ENCODE peak calls at places on chromosomes 7 and 10, in six cellular contexts. V is WTC11, K is A549, S is K562, W is HepG2, J is H1. L is an unnamed sample.

GRCh38 chr7:157219154-157219553 is 80.4 kb downstream of the UBE3C start:
- DNase-seq in V (no peak), K (no peak), S (no peak), W (no peak), J (no peak), L (no peak)

GRCh38 chr7:152050547-152050971 is 25.1 kb downstream of the GALNT11 start:
- DNase-seq in V (no peak), K (no peak), S (no peak), W (no peak), J (no peak), L (no peak)

GRCh38 chr10:28250782-28251181 is 52.1 kb downstream of the MPP7 start:
- DNase-seq in V (no peak), K (no peak), S (peak; percentile 10), W (peak; percentile 29), J (no peak), L (peak; percentile 22)

GRCh38 chr7:26101471-26102151 is 50.4 kb upstream of the NFE2L3 start:
- DNase-seq in V (peak; percentile 37), K (no peak), S (no peak), W (peak; percentile 18), J (no peak), L (no peak)

GRCh38 chr7:158865462-158865922 is 9.1 kb downstream of the DYNC2I1 start:
- DNase-seq in V (no peak), K (no peak), S (peak; percentile 77), W (peak; percentile 41), J (no peak), L (peak; percentile 29)

GRCh38 chr7:129434846-129435318 is 650 bp downstream of the STRIP2 start:
- DNase-seq in V (peak; percentile 42), K (no peak), S (peak; percentile 73), W (peak; percentile 2), J (no peak), L (peak; percentile 44)

GRCh38 chr7:47621985-47622561 is 40.2 kb upstream of the TNS3 start:
- DNase-seq in V (no peak), K (no peak), S (no peak), W (no peak), J (no peak), L (no peak)

GRCh38 chr10:132626019-132626760 is 88.6 kb downstream of the INPP5A start:
- DNase-seq in V (no peak), K (no peak), S (no peak), W (no peak), J (no peak), L (no peak)

GRCh38 chr10:132443605-132443997 is 46.6 kb downstream of the PWWP2B start:
- DNase-seq in V (no peak), K (no peak), S (peak; percentile 68), W (no peak), J (no peak), L (no peak)

GRCh38 chr10:35661236-35661635 is 19.1 kb upstream of the FZD8 start:
- DNase-seq in V (no peak), K (no peak), S (no peak), W (no peak), J (no peak), L (no peak)

GRCh38 chr7:152520861-152521302 is 85.1 kb upstream of the KMT2C start:
- DNase-seq in V (no peak), K (no peak), S (peak; percentile 47), W (no peak), J (no peak), L (no peak)

GRCh38 chr10:44180321-44181154 is 204.4 kb downstream of the CXCL12 start:
- DNase-seq in V (no peak), K (no peak), S (no peak), W (no peak), J (no peak), L (no peak)

GRCh38 chr7:41685684-41686083 is 17.2 kb downstream of the INHBA start:
- DNase-seq in V (no peak), K (no peak), S (no peak), W (no peak), J (no peak), L (peak; percentile 76)

GRCh38 chr7:29106128-29106988 is 40.0 kb downstream of the CPVL start:
- DNase-seq in V (peak; percentile 34), K (no peak), S (peak; percentile 46), W (peak; percentile 56), J (peak; percentile 21), L (peak; percentile 66)

GRCh38 chr7:75795831-75796285 is 17.7 kb downstream of the CCL24 start:
- DNase-seq in V (no peak), K (no peak), S (peak; percentile 61), W (no peak), J (no peak), L (no peak)

GRCh38 chr7:33933611-33934281 is 28.4 kb downstream of the BMPER start:
- DNase-seq in V (no peak), K (peak; percentile 17), S (no peak), W (no peak), J (no peak), L (no peak)

GRCh38 chr10:33238643-33239042 is 95.8 kb downstream of the NRP1 start:
- DNase-seq in V (no peak), K (peak; percentile 21), S (no peak), W (no peak), J (no peak), L (no peak)

GRCh38 chr7:94486206-94486605 is 23.4 kb upstream of the CASD1 start:
- DNase-seq in V (no peak), K (no peak), S (no peak), W (no peak), J (no peak), L (no peak)

GRCh38 chr10:6050801-6051445 is 11.2 kb downstream of the IL2RA start:
- DNase-seq in V (no peak), K (peak; percentile 39), S (peak; percentile 61), W (peak; percentile 41), J (no peak), L (no peak)

GRCh38 chr10:48377751-48378585 is 71.5 kb downstream of the MAPK8 start:
- DNase-seq in V (no peak), K (no peak), S (no peak), W (no peak), J (no peak), L (no peak)

GRCh38 chr10:107043461-107043860 is 121.0 kb downstream of the SORCS1 start:
- DNase-seq in V (no peak), K (no peak), S (no peak), W (no peak), J (no peak), L (no peak)

GRCh38 chr7:22093003-22093402 is 147.3 kb upstream of the CDCA7L start:
- DNase-seq in V (no peak), K (no peak), S (no peak), W (no peak), J (no peak), L (peak; percentile 20)

GRCh38 chr10:15379043-15379442 is 8.0 kb upstream of the FAM171A1 start:
- DNase-seq in V (no peak), K (no peak), S (no peak), W (no peak), J (no peak), L (no peak)

GRCh38 chr10:124011464-124011863 is 81.9 kb downstream of the CHST15 start:
- DNase-seq in V (no peak), K (no peak), S (no peak), W (no peak), J (no peak), L (no peak)

GRCh38 chr7:98870807-98871491 is 1.1 kb upstream of the TMEM130 start:
- DNase-seq in V (peak; percentile 30), K (no peak), S (no peak), W (no peak), J (no peak), L (no peak)

GRCh38 chr7:47596502-47597202 is 14.7 kb upstream of the TNS3 start:
- DNase-seq in V (no peak), K (no peak), S (no peak), W (peak; percentile 28), J (no peak), L (no peak)

GRCh38 chr7:240887-241421 is 48.6 kb downstream of the FAM20C start:
- DNase-seq in V (peak; percentile 30), K (no peak), S (no peak), W (no peak), J (no peak), L (peak; percentile 19)

GRCh38 chr10:95485445-95485844 is 75.7 kb downstream of the SORBS1 start:
- DNase-seq in V (no peak), K (no peak), S (no peak), W (peak; percentile 24), J (no peak), L (peak; percentile 69)

GRCh38 chr10:99395750-99396445 is 34.5 kb downstream of the GOT1 start:
- DNase-seq in V (no peak), K (no peak), S (no peak), W (peak; percentile 89), J (no peak), L (peak; percentile 57)

GRCh38 chr10:84264611-84265141 is 19.8 kb downstream of the RGR start:
- DNase-seq in V (peak; percentile 84), K (peak; percentile 69), S (peak; percentile 77), W (peak; percentile 41), J (peak; percentile 31), L (peak; percentile 73)

GRCh38 chr7:127290801-127291361 is 38.1 kb upstream of the GRM8 start:
- DNase-seq in V (no peak), K (no peak), S (no peak), W (no peak), J (no peak), L (no peak)
- TF ChIP-seq JUN in V (no peak), K (no peak), S (no peak), W (no peak), J (no peak), L (no peak)

GRCh38 chr7:28103984-28104628 is 76.5 kb downstream of the JAZF1 start:
- DNase-seq in V (no peak), K (no peak), S (no peak), W (no peak), J (no peak), L (no peak)
- TF ChIP-seq JUN in V (no peak), K (no peak), S (no peak), W (no peak), J (no peak), L (no peak)

GRCh38 chr10:110530131-110530831 is 32.6 kb downstream of the DUSP5 start:
- DNase-seq in V (peak; percentile 79), K (peak; percentile 91), S (no peak), W (peak; percentile 16), J (peak; percentile 54), L (no peak)
- TF ChIP-seq JUN in V (no peak), K (peak; percentile 89), S (no peak), W (no peak), J (no peak), L (no peak)

DNA sequence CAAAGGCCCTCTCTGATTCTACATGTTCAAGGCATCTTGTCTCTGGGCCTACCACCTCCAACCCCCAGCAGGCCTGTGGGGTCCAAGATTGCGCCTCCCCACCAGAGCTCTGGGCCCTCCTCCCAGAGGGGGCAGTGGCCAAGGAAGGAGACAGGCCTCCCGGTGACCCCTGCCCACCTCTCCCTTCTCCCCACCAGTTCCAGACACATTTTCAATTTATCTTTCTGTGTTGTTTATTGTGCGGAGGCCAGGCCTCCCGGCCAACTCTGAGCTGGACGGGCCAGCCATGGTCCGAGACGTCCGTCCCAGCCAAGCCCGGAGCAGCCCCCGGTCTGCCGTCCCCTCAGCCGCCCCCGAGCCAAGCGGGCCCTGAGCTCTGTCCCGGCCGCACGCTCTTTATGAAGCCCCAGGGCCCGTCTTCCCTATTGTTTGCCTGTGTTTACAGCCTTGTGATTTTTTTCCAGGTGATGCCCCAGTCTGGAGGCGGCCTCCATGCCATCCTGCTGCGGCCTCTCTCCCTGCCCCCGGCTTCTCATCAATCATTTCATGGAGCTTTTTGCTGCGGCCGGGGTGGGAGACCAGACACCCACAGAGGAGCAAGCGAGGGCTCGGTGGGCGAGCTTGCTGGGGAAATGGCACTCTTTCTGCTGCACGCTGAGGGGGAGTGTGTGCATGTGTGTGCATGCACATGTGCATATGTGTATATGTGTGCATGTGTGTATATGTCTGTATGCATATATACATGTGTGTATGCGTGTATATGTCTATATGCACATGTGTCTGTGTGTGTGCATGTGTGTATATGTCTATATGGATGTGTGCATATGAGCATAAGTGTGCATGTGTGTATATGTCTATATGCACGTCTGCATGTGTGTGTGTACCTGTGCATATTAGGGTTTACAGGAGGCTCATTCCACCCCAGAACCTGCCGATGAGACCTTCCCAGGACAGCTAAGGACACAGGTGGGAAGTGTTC is 52.7 kb upstream of the ELN start:
- DNase-seq in V (no peak), K (no peak), S (no peak), W (no peak), J (no peak), L (no peak)
- TF ChIP-seq JUN in V (no peak), K (no peak), S (no peak), W (no peak), J (no peak), L (no peak)

L was measured in endothelial cell of umbilical vein.